ENCODE peak calls at places on chromosomes 1 and 21, in eight cellular contexts. One of them, this sample, is unnamed.
A peak's percentile ranks its signal among the peaks of the same experiment; 100 is the strongest.

GRCh38 chr1:6483010-6483760 is 8.3 kb downstream of the PLEKHG5 start:
- DNase-seq in psoas muscle: no peak
- DNase-seq in AG04450: no peak
- DNase-seq in astrocyte: no peak
- DNase-seq in IMR-90: no peak
- DNase-seq in GM12878: no peak
- DNase-seq in PC-3: no peak
- DNase-seq in H9: no peak
- DNase-seq in this sample: no peak

GRCh38 chr1:10724948-10725852 is 71.2 kb downstream of the CASZ1 start:
- DNase-seq in psoas muscle: peak; percentile 83
- DNase-seq in AG04450: no peak
- DNase-seq in astrocyte: peak; percentile 19
- DNase-seq in IMR-90: peak; percentile 8
- DNase-seq in GM12878: no peak
- DNase-seq in PC-3: peak; percentile 25
- DNase-seq in H9: no peak
- DNase-seq in this sample: peak; percentile 19

GRCh38 chr21:36909423-36909822 is 57.0 kb downstream of the HLCS start:
- DNase-seq in psoas muscle: no peak
- DNase-seq in AG04450: no peak
- DNase-seq in astrocyte: peak; percentile 22
- DNase-seq in IMR-90: peak; percentile 38
- DNase-seq in GM12878: no peak
- DNase-seq in PC-3: no peak
- DNase-seq in H9: no peak
- DNase-seq in this sample: no peak

GRCh38 chr21:38712076-38712475 is 93.7 kb upstream of the ETS2 start:
- DNase-seq in psoas muscle: no peak
- DNase-seq in AG04450: no peak
- DNase-seq in astrocyte: peak; percentile 21
- DNase-seq in IMR-90: peak; percentile 27
- DNase-seq in GM12878: no peak
- DNase-seq in PC-3: peak; percentile 72
- DNase-seq in H9: peak; percentile 78
- DNase-seq in this sample: no peak

GRCh38 chr21:31158789-31159581 is 120.7 kb upstream of the KRTAP19-8 start:
- DNase-seq in psoas muscle: no peak
- DNase-seq in AG04450: no peak
- DNase-seq in astrocyte: no peak
- DNase-seq in IMR-90: peak; percentile 26
- DNase-seq in GM12878: no peak
- DNase-seq in PC-3: no peak
- DNase-seq in H9: no peak
- DNase-seq in this sample: no peak

GRCh38 chr1:105678334-105678733 is 1378.1 kb upstream of the PRMT6 start:
- DNase-seq in psoas muscle: no peak
- DNase-seq in AG04450: no peak
- DNase-seq in astrocyte: no peak
- DNase-seq in IMR-90: no peak
- DNase-seq in GM12878: no peak
- DNase-seq in PC-3: peak; percentile 77
- DNase-seq in H9: no peak
- DNase-seq in this sample: no peak

GRCh38 chr1:46081620-46082019 is 50.8 kb downstream of the PIK3R3 start:
- DNase-seq in psoas muscle: no peak
- DNase-seq in AG04450: no peak
- DNase-seq in astrocyte: no peak
- DNase-seq in IMR-90: no peak
- DNase-seq in GM12878: no peak
- DNase-seq in PC-3: no peak
- DNase-seq in H9: no peak
- DNase-seq in this sample: no peak

GRCh38 chr21:29186246-29186645 is 55.8 kb downstream of the MAP3K7CL start:
- DNase-seq in psoas muscle: no peak
- DNase-seq in AG04450: no peak
- DNase-seq in astrocyte: no peak
- DNase-seq in IMR-90: no peak
- DNase-seq in GM12878: no peak
- DNase-seq in PC-3: no peak
- DNase-seq in H9: no peak
- DNase-seq in this sample: no peak

GRCh38 chr1:45892068-45892785 is 88.8 kb downstream of the MAST2 start:
- DNase-seq in psoas muscle: no peak
- DNase-seq in AG04450: peak; percentile 78
- DNase-seq in astrocyte: peak; percentile 92
- DNase-seq in IMR-90: peak; percentile 94
- DNase-seq in GM12878: no peak
- DNase-seq in PC-3: peak; percentile 98
- DNase-seq in H9: no peak
- DNase-seq in this sample: no peak

GRCh38 chr1:117527566-117528102 is 78.2 kb upstream of the TENT5C start:
- DNase-seq in psoas muscle: no peak
- DNase-seq in AG04450: peak; percentile 15
- DNase-seq in astrocyte: peak; percentile 54
- DNase-seq in IMR-90: peak; percentile 66
- DNase-seq in GM12878: no peak
- DNase-seq in PC-3: no peak
- DNase-seq in H9: no peak
- DNase-seq in this sample: no peak

GRCh38 chr21:27154451-27155129 is 187.7 kb upstream of the ADAMTS5 start:
- DNase-seq in psoas muscle: no peak
- DNase-seq in AG04450: no peak
- DNase-seq in astrocyte: no peak
- DNase-seq in IMR-90: peak; percentile 12
- DNase-seq in GM12878: no peak
- DNase-seq in PC-3: no peak
- DNase-seq in H9: no peak
- DNase-seq in this sample: no peak
- H3K9me3 ChIP-seq in psoas muscle: no peaks in the 10 kb centered on the region
- H3K9me3 ChIP-seq in AG04450: no peaks in the 10 kb centered on the region
- H3K9me3 ChIP-seq in astrocyte: no peaks in the 10 kb centered on the region
- H3K9me3 ChIP-seq in IMR-90: no peaks in the 10 kb centered on the region
- H3K9me3 ChIP-seq in GM12878: no peaks in the 10 kb centered on the region
- H3K9me3 ChIP-seq in PC-3: no peaks in the 10 kb centered on the region
- H3K9me3 ChIP-seq in H9: no peaks in the 10 kb centered on the region
- H3K9me3 ChIP-seq in this sample: no peaks in the 10 kb centered on the region

GRCh38 chr1:111784273-111784901 is 28.7 kb downstream of the DDX20 start:
- DNase-seq in psoas muscle: no peak
- DNase-seq in AG04450: no peak
- DNase-seq in astrocyte: no peak
- DNase-seq in IMR-90: no peak
- DNase-seq in GM12878: no peak
- DNase-seq in PC-3: no peak
- DNase-seq in H9: no peak
- DNase-seq in this sample: no peak
- TF ChIP-seq CTCF in psoas muscle: no peak
- TF ChIP-seq CTCF in AG04450: no peak
- TF ChIP-seq CTCF in astrocyte: no peak
- TF ChIP-seq CTCF in IMR-90: no peak
- TF ChIP-seq CTCF in GM12878: no peak
- TF ChIP-seq CTCF in PC-3: no peak
- TF ChIP-seq CTCF in H9: no peak
- TF ChIP-seq CTCF in this sample: no peak

GRCh38 chr21:26124421-26124833 is 46.1 kb downstream of the APP start:
- DNase-seq in psoas muscle: no peak
- DNase-seq in AG04450: no peak
- DNase-seq in astrocyte: peak; percentile 58
- DNase-seq in IMR-90: peak; percentile 67
- DNase-seq in GM12878: no peak
- DNase-seq in PC-3: no peak
- DNase-seq in H9: no peak
- DNase-seq in this sample: no peak
- H3K27ac ChIP-seq in psoas muscle: peak overlapping the region; percentile 15
- H3K27ac ChIP-seq in AG04450: no peak overlapping the region
- H3K27ac ChIP-seq in astrocyte: peak overlapping the region; percentile 1
- H3K27ac ChIP-seq in IMR-90: no peak overlapping the region
- H3K27ac ChIP-seq in GM12878: no peak overlapping the region
- H3K27ac ChIP-seq in PC-3: no peak overlapping the region
- H3K27ac ChIP-seq in H9: no peak overlapping the region
- H3K27ac ChIP-seq in this sample: no peak overlapping the region

DNA sequence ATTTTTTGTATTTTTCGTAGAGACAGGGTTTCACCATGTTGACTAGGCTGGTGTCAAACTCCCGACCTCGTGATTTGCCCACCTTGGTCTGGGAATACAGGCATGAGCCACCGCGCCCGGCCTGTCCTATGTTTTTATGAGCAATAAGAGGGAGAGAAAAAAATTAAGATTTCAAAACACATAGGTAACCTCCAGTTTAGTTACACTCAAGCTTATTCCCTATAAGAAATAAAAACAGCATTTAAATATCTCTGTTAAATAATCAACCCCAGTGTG is 7.1 kb downstream of the RSBN1 start:
- DNase-seq in psoas muscle: no peak
- DNase-seq in AG04450: no peak
- DNase-seq in astrocyte: no peak
- DNase-seq in IMR-90: no peak
- DNase-seq in GM12878: no peak
- DNase-seq in PC-3: no peak
- DNase-seq in H9: no peak
- DNase-seq in this sample: no peak
- H3K9me3 ChIP-seq in psoas muscle: no peaks in the 10 kb centered on the region
- H3K9me3 ChIP-seq in AG04450: no peaks in the 10 kb centered on the region
- H3K9me3 ChIP-seq in astrocyte: no peaks in the 10 kb centered on the region
- H3K9me3 ChIP-seq in IMR-90: no peaks in the 10 kb centered on the region
- H3K9me3 ChIP-seq in GM12878: peaks cover 7% of the 10 kb centered on the region
- H3K9me3 ChIP-seq in PC-3: no peaks in the 10 kb centered on the region
- H3K9me3 ChIP-seq in H9: no peaks in the 10 kb centered on the region
- H3K9me3 ChIP-seq in this sample: no peaks in the 10 kb centered on the region

GRCh38 chr1:23545851-23546250 is 13.4 kb downstream of the ID3 start:
- DNase-seq in psoas muscle: no peak
- DNase-seq in AG04450: no peak
- DNase-seq in astrocyte: no peak
- DNase-seq in IMR-90: no peak
- DNase-seq in GM12878: no peak
- DNase-seq in PC-3: no peak
- DNase-seq in H9: no peak
- DNase-seq in this sample: no peak
- TF ChIP-seq CTCF in psoas muscle: no peak
- TF ChIP-seq CTCF in AG04450: no peak
- TF ChIP-seq CTCF in astrocyte: no peak
- TF ChIP-seq CTCF in IMR-90: no peak
- TF ChIP-seq CTCF in GM12878: no peak
- TF ChIP-seq CTCF in PC-3: no peak
- TF ChIP-seq CTCF in H9: no peak
- TF ChIP-seq CTCF in this sample: no peak

GRCh38 chr1:221778535-221779142 is 36.8 kb upstream of the DUSP10 start:
- DNase-seq in psoas muscle: no peak
- DNase-seq in AG04450: no peak
- DNase-seq in astrocyte: no peak
- DNase-seq in IMR-90: no peak
- DNase-seq in GM12878: peak; percentile 82
- DNase-seq in PC-3: no peak
- DNase-seq in H9: no peak
- DNase-seq in this sample: no peak
- H3K27ac ChIP-seq in psoas muscle: no peak overlapping the region
- H3K27ac ChIP-seq in AG04450: no peak overlapping the region
- H3K27ac ChIP-seq in astrocyte: no peak overlapping the region
- H3K27ac ChIP-seq in IMR-90: no peak overlapping the region
- H3K27ac ChIP-seq in GM12878: peak overlapping the region; percentile 89
- H3K27ac ChIP-seq in PC-3: no peak overlapping the region
- H3K27ac ChIP-seq in H9: no peak overlapping the region
- H3K27ac ChIP-seq in this sample: no peak overlapping the region

GRCh38 chr1:40469327-40469726 is 7.8 kb upstream of the ZFP69 start:
- DNase-seq in psoas muscle: no peak
- DNase-seq in AG04450: no peak
- DNase-seq in astrocyte: no peak
- DNase-seq in IMR-90: no peak
- DNase-seq in GM12878: no peak
- DNase-seq in PC-3: no peak
- DNase-seq in H9: no peak
- DNase-seq in this sample: no peak
- H3K9me3 ChIP-seq in psoas muscle: peaks cover 33% of the 10 kb centered on the region
- H3K9me3 ChIP-seq in AG04450: peaks cover 47% of the 10 kb centered on the region
- H3K9me3 ChIP-seq in astrocyte: peaks cover 48% of the 10 kb centered on the region
- H3K9me3 ChIP-seq in IMR-90: peaks cover 57% of the 10 kb centered on the region
- H3K9me3 ChIP-seq in GM12878: peaks cover 30% of the 10 kb centered on the region
- H3K9me3 ChIP-seq in PC-3: peaks cover 50% of the 10 kb centered on the region
- H3K9me3 ChIP-seq in H9: peaks cover 36% of the 10 kb centered on the region
- H3K9me3 ChIP-seq in this sample: peaks cover 40% of the 10 kb centered on the region

DNA sequence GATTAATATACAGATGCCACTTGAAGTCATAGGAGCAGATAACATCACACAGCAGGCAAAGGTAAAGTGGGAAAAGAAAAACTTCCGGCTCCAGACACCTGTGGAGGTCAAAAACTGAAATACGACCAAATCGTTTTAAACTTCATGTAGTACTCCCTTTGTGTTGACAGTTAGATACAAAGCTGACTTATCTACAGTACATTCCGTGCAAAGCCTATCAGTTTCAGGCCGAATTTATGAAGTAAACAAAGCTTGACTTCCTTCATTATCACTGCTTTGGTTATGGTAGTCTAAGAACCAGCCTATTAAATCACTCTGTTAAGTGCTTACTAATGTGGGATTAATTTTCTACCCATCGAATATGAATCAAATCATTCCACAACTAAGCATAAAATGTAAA is 156.3 kb downstream of the SMYD3 start:
- DNase-seq in psoas muscle: no peak
- DNase-seq in AG04450: no peak
- DNase-seq in astrocyte: no peak
- DNase-seq in IMR-90: no peak
- DNase-seq in GM12878: no peak
- DNase-seq in PC-3: no peak
- DNase-seq in H9: no peak
- DNase-seq in this sample: no peak
- TF ChIP-seq CTCF in psoas muscle: no peak
- TF ChIP-seq CTCF in AG04450: no peak
- TF ChIP-seq CTCF in astrocyte: no peak
- TF ChIP-seq CTCF in IMR-90: no peak
- TF ChIP-seq CTCF in GM12878: no peak
- TF ChIP-seq CTCF in PC-3: no peak
- TF ChIP-seq CTCF in H9: no peak
- TF ChIP-seq CTCF in this sample: no peak

GRCh38 chr1:58929667-58930325 is 145.9 kb upstream of the JUN start:
- DNase-seq in psoas muscle: no peak
- DNase-seq in AG04450: no peak
- DNase-seq in astrocyte: no peak
- DNase-seq in IMR-90: no peak
- DNase-seq in GM12878: no peak
- DNase-seq in PC-3: peak; percentile 60
- DNase-seq in H9: no peak
- DNase-seq in this sample: no peak
- H3K27ac ChIP-seq in psoas muscle: no peak overlapping the region
- H3K27ac ChIP-seq in AG04450: no peak overlapping the region
- H3K27ac ChIP-seq in astrocyte: no peak overlapping the region
- H3K27ac ChIP-seq in IMR-90: no peak overlapping the region
- H3K27ac ChIP-seq in GM12878: no peak overlapping the region
- H3K27ac ChIP-seq in PC-3: peak overlapping the region; percentile 28
- H3K27ac ChIP-seq in H9: no peak overlapping the region
- H3K27ac ChIP-seq in this sample: no peak overlapping the region

This sample was measured in thoracic aorta.